ENCODE peak calls at places on chromosomes 7 and 10, in four cellular contexts. One of them, this sample, is unnamed.

GRCh38 chr10:95810198-95810976 is 54.4 kb downstream of the ENTPD1 start:
- DNase-seq in GM12864: no peak
- DNase-seq in ELF-1: no peak
- DNase-seq in activated naive CD4-positive, alpha-beta T cell treated with Interleukin-2 at 50 U/mL for 16 hours: no peak
- DNase-seq in this sample: no peak

GRCh38 chr7:131383417-131383816 is 55.7 kb downstream of the MKLN1 start:
- DNase-seq in GM12864: no peak
- DNase-seq in ELF-1: no peak
- DNase-seq in activated naive CD4-positive, alpha-beta T cell treated with Interleukin-2 at 50 U/mL for 16 hours: no peak
- DNase-seq in this sample: no peak

GRCh38 chr10:119669975-119670640 is 18.9 kb downstream of the BAG3 start:
- DNase-seq in GM12864: no peak
- DNase-seq in ELF-1: no peak
- DNase-seq in activated naive CD4-positive, alpha-beta T cell treated with Interleukin-2 at 50 U/mL for 16 hours: no peak
- DNase-seq in this sample: no peak

GRCh38 chr7:128431221-128431620 is 21.4 kb upstream of the IMPDH1 start:
- DNase-seq in GM12864: no peak
- DNase-seq in ELF-1: peak
- DNase-seq in activated naive CD4-positive, alpha-beta T cell treated with Interleukin-2 at 50 U/mL for 16 hours: no peak
- DNase-seq in this sample: no peak

GRCh38 chr7:116443101-116443523 is 56.4 kb upstream of the CAV2 start:
- DNase-seq in GM12864: no peak
- DNase-seq in ELF-1: peak
- DNase-seq in activated naive CD4-positive, alpha-beta T cell treated with Interleukin-2 at 50 U/mL for 16 hours: no peak
- DNase-seq in this sample: no peak

GRCh38 chr7:137992042-137992737 is 9.7 kb downstream of the CREB3L2 start:
- DNase-seq in GM12864: no peak
- DNase-seq in ELF-1: peak
- DNase-seq in activated naive CD4-positive, alpha-beta T cell treated with Interleukin-2 at 50 U/mL for 16 hours: no peak
- DNase-seq in this sample: no peak

GRCh38 chr7:7931626-7932025 is 37.0 kb upstream of the GLCCI1 start:
- DNase-seq in GM12864: no peak
- DNase-seq in ELF-1: no peak
- DNase-seq in activated naive CD4-positive, alpha-beta T cell treated with Interleukin-2 at 50 U/mL for 16 hours: no peak
- DNase-seq in this sample: no peak

GRCh38 chr10:28975891-28976471 is 298.7 kb downstream of the BAMBI start:
- DNase-seq in GM12864: no peak
- DNase-seq in ELF-1: no peak
- DNase-seq in activated naive CD4-positive, alpha-beta T cell treated with Interleukin-2 at 50 U/mL for 16 hours: no peak
- DNase-seq in this sample: peak

GRCh38 chr7:116834815-116835533 is 27.4 kb upstream of the CAPZA2 start:
- DNase-seq in GM12864: no peak
- DNase-seq in ELF-1: no peak
- DNase-seq in activated naive CD4-positive, alpha-beta T cell treated with Interleukin-2 at 50 U/mL for 16 hours: no peak
- DNase-seq in this sample: no peak

GRCh38 chr7:81507231-81507630 is 262.6 kb downstream of the HGF start:
- DNase-seq in GM12864: no peak
- DNase-seq in ELF-1: no peak
- DNase-seq in activated naive CD4-positive, alpha-beta T cell treated with Interleukin-2 at 50 U/mL for 16 hours: no peak
- DNase-seq in this sample: no peak

GRCh38 chr10:93072225-93072712 is 1.4 kb upstream of the CYP26A1 start:
- DNase-seq in GM12864: no peak
- DNase-seq in ELF-1: no peak
- DNase-seq in activated naive CD4-positive, alpha-beta T cell treated with Interleukin-2 at 50 U/mL for 16 hours: no peak
- DNase-seq in this sample: no peak

GRCh38 chr7:102320181-102320580 is 33.5 kb downstream of the SH2B2 start:
- DNase-seq in GM12864: no peak
- DNase-seq in ELF-1: no peak
- DNase-seq in activated naive CD4-positive, alpha-beta T cell treated with Interleukin-2 at 50 U/mL for 16 hours: no peak
- DNase-seq in this sample: no peak

This sample was measured in HAP-1.